ENCODE peak calls at places on chromosomes 5 and 9, in four cellular contexts. K, G, D and O are unnamed samples.
A peak's percentile ranks its signal among the peaks of the same experiment; 100 is the strongest.

GRCh38 chr9:105329729-105330082 is 85.3 kb downstream of the SLC44A1 start:
- DNase-seq in D (no peak), K (no peak), G (no peak), O (no peak)

GRCh38 chr5:122498163-122498562 is 186.1 kb downstream of the SNCAIP start:
- DNase-seq in G (peak; percentile 51), K (no peak), D (no peak), O (no peak)

GRCh38 chr5:167916706-167917105 is 374.7 kb upstream of the WWC1 start:
- DNase-seq in K (no peak), D (no peak), G (no peak), O (peak; percentile 56)

GRCh38 chr5:112626079-112626478 is 111.6 kb upstream of the APC start:
- DNase-seq in K (no peak), D (no peak), G (peak; percentile 30), O (no peak)

GRCh38 chr5:144183254-144183889 is 12.7 kb downstream of the KCTD16 start:
- DNase-seq in G (no peak), D (no peak), K (no peak), O (peak; percentile 15)

GRCh38 chr5:149404746-149405549 is 25.9 kb upstream of the IL17B start:
- DNase-seq in D (no peak), K (no peak), G (no peak), O (peak; percentile 59)

GRCh38 chr5:120388016-120388781 is 75.9 kb upstream of the PRR16 start:
- DNase-seq in D (no peak), K (no peak), G (no peak), O (peak; percentile 71)

GRCh38 chr5:176868126-176868525 is 31.0 kb downstream of the HK3 start:
- DNase-seq in D (no peak), G (no peak), K (peak; percentile 66), O (no peak)

GRCh38 chr5:56589486-56589870 is 225.9 kb upstream of the MAP3K1 start:
- DNase-seq in D (no peak), K (no peak), G (no peak), O (no peak)

GRCh38 chr5:159752622-159753275 is 163.5 kb upstream of the ADRA1B start:
- DNase-seq in G (no peak), K (no peak), D (no peak), O (no peak)

GRCh38 chr9:129570450-129571297 is 50.2 kb downstream of the C9orf50 start:
- DNase-seq in K (no peak), D (no peak), G (peak; percentile 44), O (peak; percentile 64)

GRCh38 chr5:143605403-143606005 is 202.0 kb upstream of the NR3C1 start:
- DNase-seq in K (no peak), D (no peak), G (no peak), O (no peak)

GRCh38 chr5:119583684-119584083 is 45.7 kb upstream of the FAM170A start:
- DNase-seq in D (no peak), K (no peak), G (no peak), O (no peak)

GRCh38 chr9:131714161-131714646 is 25.7 kb downstream of the RAPGEF1 start:
- DNase-seq in D (no peak), K (no peak), G (no peak), O (peak; percentile 72)

GRCh38 chr5:62494772-62495171 is 82.2 kb downstream of the IPO11 start:
- DNase-seq in G (no peak), K (no peak), D (no peak), O (no peak)

GRCh38 chr9:73149371-73150067 is 2.1 kb upstream of the ANXA1 start:
- DNase-seq in G (no peak), K (no peak), D (no peak), O (peak; percentile 82)

GRCh38 chr9:128702949-128703615 is 779 bp downstream of the PKN3 start:
- DNase-seq in K (peak; percentile 90), D (no peak), G (peak; percentile 63), O (no peak)

GRCh38 chr9:127520941-127521918 is 69.9 kb downstream of the LRSAM1 start:
- DNase-seq in G (no peak), D (no peak), K (peak; percentile 79), O (peak; percentile 92)

GRCh38 chr5:116476903-116477537 is 97.6 kb downstream of the SEMA6A start:
- DNase-seq in G (no peak), K (no peak), D (no peak), O (no peak)

GRCh38 chr9:3941758-3942157 is 358.1 kb downstream of the GLIS3 start:
- DNase-seq in D (no peak), G (no peak), K (no peak), O (no peak)

GRCh38 chr5:68317641-68318040 is 102.1 kb downstream of the PIK3R1 start:
- DNase-seq in K (no peak), D (no peak), G (no peak), O (no peak)

GRCh38 chr5:107808671-107809137 is 138.0 kb upstream of the EFNA5 start:
- DNase-seq in G (peak; percentile 55), K (peak; percentile 5), D (no peak), O (no peak)

GRCh38 chr5:92518318-92518913 is 1062.6 kb downstream of the NR2F1-AS1 start:
- DNase-seq in D (no peak), K (no peak), G (no peak), O (peak; percentile 19)

GRCh38 chr5:167908596-167908995 is 382.8 kb upstream of the WWC1 start:
- DNase-seq in D (no peak), K (no peak), G (no peak), O (peak; percentile 25)

GRCh38 chr9:68498816-68499215 is 41.9 kb downstream of the TMEM252 start:
- DNase-seq in D (no peak), K (no peak), G (no peak), O (no peak)

GRCh38 chr5:181114844-181115778 is 15.9 kb downstream of the OR2V1 start:
- DNase-seq in D (no peak), G (peak; percentile 84), K (peak; percentile 80), O (peak; percentile 54)

GRCh38 chr5:148984333-148984732 is 78.5 kb downstream of the SH3TC2 start:
- DNase-seq in K (no peak), G (no peak), D (no peak), O (peak; percentile 92)

GRCh38 chr5:132961887-132962286 is 1.5 kb downstream of the AFF4 start:
- DNase-seq in G (no peak), D (no peak), K (no peak), O (peak; percentile 20)

GRCh38 chr5:176181271-176181855 is 56.9 kb upstream of the SIMC1 start:
- DNase-seq in D (no peak), G (no peak), K (no peak), O (peak; percentile 45)

GRCh38 chr5:54902817-54903473 is 82.4 kb downstream of the ESM1 start:
- DNase-seq in G (no peak), D (no peak), K (no peak), O (no peak)

GRCh38 chr9:21334969-21335632 is at the start of gene KLHL9:
- DNase-seq in G (peak; percentile 94), D (peak; percentile 70), K (peak; percentile 98), O (peak; percentile 82)

GRCh38 chr9:127049044-127049443 is 73.4 kb downstream of the ANGPTL2 start:
- DNase-seq in K (no peak), D (no peak), G (no peak), O (peak; percentile 65)

GRCh38 chr5:128111818-128112448 is 28.4 kb downstream of the SLC12A2 start:
- DNase-seq in K (no peak), G (no peak), D (no peak), O (peak; percentile 49)

GRCh38 chr9:125747765-125748510 is 765 bp downstream of the PBX3 start:
- DNase-seq in K (peak; percentile 90), G (peak; percentile 67), D (peak; percentile 4), O (no peak)